ENCODE peak calls at places on chromosomes 1 and 21, in six cellular contexts. R, Y, G, D, U and W are unnamed samples.

GRCh38 chr1:239816090-239816812 is 275.4 kb upstream of the FMN2 start:
- DNase-seq in R (peak), Y (peak), G (peak), D (peak), U (no peak), W (peak)

GRCh38 chr1:213572939-213573647 is 414.7 kb upstream of the PROX1 start:
- DNase-seq in R (peak), Y (no peak), G (no peak), D (peak), U (no peak), W (no peak)

GRCh38 chr1:66283583-66284041 is 250.3 kb upstream of the SGIP1 start:
- DNase-seq in R (no peak), Y (no peak), G (peak), D (no peak), U (no peak), W (no peak)

GRCh38 chr1:86965012-86965826 is 50.8 kb downstream of the HS2ST1 start:
- DNase-seq in R (peak), Y (no peak), G (peak), D (peak), U (no peak), W (no peak)

GRCh38 chr1:95384570-95384969 is 150.6 kb downstream of the RWDD3 start:
- DNase-seq in R (peak), Y (no peak), G (peak), D (no peak), U (no peak), W (no peak)

GRCh38 chr1:70718086-70718630 is 307.1 kb downstream of the CTH start:
- DNase-seq in R (no peak), Y (no peak), G (peak), D (no peak), U (no peak), W (no peak)

GRCh38 chr1:91731815-91732214 is 154.1 kb downstream of the TGFBR3 start:
- DNase-seq in R (no peak), Y (no peak), G (no peak), D (no peak), U (no peak), W (no peak)

GRCh38 chr1:19010995-19011696 is 54.7 kb upstream of the IFFO2 start:
- DNase-seq in R (peak), Y (peak), G (peak), D (peak), U (no peak), W (peak)

GRCh38 chr1:98172022-98172421 is 251.2 kb upstream of the DPYD start:
- DNase-seq in R (no peak), Y (no peak), G (no peak), D (no peak), U (no peak), W (no peak)

GRCh38 chr1:28862571-28863403 is 50.8 kb downstream of the OPRD1 start:
- DNase-seq in R (no peak), Y (no peak), G (no peak), D (no peak), U (no peak), W (no peak)

GRCh38 chr21:27101533-27101932 is 134.6 kb upstream of the ADAMTS5 start:
- DNase-seq in R (no peak), Y (no peak), G (no peak), D (no peak), U (no peak), W (no peak)

GRCh38 chr1:20708891-20709290 is 8.9 kb downstream of the KIF17 start:
- DNase-seq in R (no peak), Y (no peak), G (no peak), D (no peak), U (no peak), W (no peak)

GRCh38 chr1:218478336-218478735 is 133.2 kb downstream of the TGFB2 start:
- DNase-seq in R (no peak), Y (no peak), G (peak), D (no peak), U (no peak), W (no peak)

GRCh38 chr1:243921113-243921512 is 71.1 kb upstream of the AKT3 start:
- DNase-seq in R (no peak), Y (no peak), G (no peak), D (no peak), U (no peak), W (no peak)

GRCh38 chr1:113940365-113941244 is 11.5 kb downstream of the HIPK1 start:
- DNase-seq in R (no peak), Y (no peak), G (no peak), D (no peak), U (no peak), W (no peak)

GRCh38 chr1:233523047-233523446 is 90.9 kb upstream of the KCNK1 start:
- DNase-seq in R (no peak), Y (no peak), G (no peak), D (peak), U (no peak), W (no peak)

GRCh38 chr1:52053862-52054261 is 1.1 kb downstream of the TXNDC12 start:
- DNase-seq in R (no peak), Y (no peak), G (no peak), D (no peak), U (no peak), W (no peak)

GRCh38 chr1:161492827-161493226 is 12.4 kb upstream of the FCGR2A start:
- DNase-seq in R (no peak), Y (no peak), G (no peak), D (peak), U (no peak), W (no peak)

GRCh38 chr1:32761253-32761877 is 55.8 kb downstream of the YARS1 start:
- DNase-seq in R (peak), Y (peak), G (peak), D (no peak), U (no peak), W (peak)

GRCh38 chr1:247294282-247294681 is 37.4 kb downstream of the ZNF496 start:
- DNase-seq in R (no peak), Y (no peak), G (peak), D (no peak), U (no peak), W (no peak)

GRCh38 chr1:226948480-226948879 is 8.4 kb downstream of the COQ8A start:
- DNase-seq in R (no peak), Y (no peak), G (no peak), D (no peak), U (no peak), W (no peak)

GRCh38 chr1:68442822-68443556 is 6.8 kb downstream of the RPE65 start:
- DNase-seq in R (peak), Y (no peak), G (peak), D (peak), U (no peak), W (peak)

GRCh38 chr21:43954896-43955295 is 57.2 kb upstream of the TRAPPC10 start:
- DNase-seq in R (no peak), Y (no peak), G (no peak), D (no peak), U (no peak), W (no peak)

GRCh38 chr1:53678507-53678906 is 60.5 kb downstream of the GLIS1 start:
- DNase-seq in R (no peak), Y (no peak), G (no peak), D (no peak), U (no peak), W (no peak)